ENCODE peak calls at places on chromosome 11, in six cellular contexts. L is hypothalamus; D is stimulated activated CD4-positive, alpha-beta T cell treated with anti-CD3 and anti-CD28 coated beads, TNF-alpha, amount 100 ng/mL, for 4 hours; A is nephron progenitor cell; I is head of caudate nucleus; R is WTC11. Y is an unnamed sample.

GRCh38 chr11:108592591-108593213 is 866 bp downstream of the EXPH5 start:
- DNase-seq in I (peak; percentile 68), D (peak; percentile 26), R (peak; percentile 28), L (peak; percentile 21), A (peak; percentile 62), Y (peak; percentile 34)

GRCh38 chr11:44575288-44575672 is 9.8 kb downstream of the CD82 start:
- DNase-seq in I (no peak), L (no peak), R (no peak), D (peak; percentile 49), A (no peak), Y (no peak)

GRCh38 chr11:69826773-69827172 is 7.6 kb upstream of the FGF3 start:
- DNase-seq in D (no peak), L (no peak), R (no peak), A (no peak), I (no peak), Y (no peak)

GRCh38 chr11:86183694-86184093 is 60.9 kb upstream of the EED start:
- DNase-seq in A (no peak), I (no peak), L (no peak), D (no peak), R (no peak), Y (peak; percentile 25)

GRCh38 chr11:94809251-94809650 is 41.1 kb downstream of the AMOTL1 start:
- DNase-seq in L (no peak), A (no peak), D (no peak), R (no peak), I (no peak), Y (no peak)

GRCh38 chr11:60867871-60868681 is 734 bp downstream of the ZP1 start:
- DNase-seq in A (no peak), I (peak; percentile 22), D (no peak), R (no peak), L (no peak), Y (no peak)

GRCh38 chr11:128894685-128895084 is 3.5 kb downstream of the KCNJ5 start:
- DNase-seq in A (no peak), I (no peak), D (no peak), R (no peak), L (no peak), Y (no peak)

GRCh38 chr11:133961890-133962289 is 5.1 kb upstream of the IGSF9B start:
- DNase-seq in R (no peak), L (no peak), D (no peak), A (no peak), I (no peak), Y (no peak)

GRCh38 chr11:16239130-16240105 is 116.9 kb downstream of the SOX6 start:
- DNase-seq in D (no peak), L (no peak), R (no peak), I (no peak), A (no peak), Y (no peak)

GRCh38 chr11:64284048-64284961 is at the start of gene BAD:
- DNase-seq in I (peak; percentile 99), R (peak; percentile 97), A (peak; percentile 97), D (peak; percentile 87), L (peak; percentile 99), Y (peak; percentile 96)

GRCh38 chr11:119373917-119374631 is 7.4 kb downstream of the USP2 start:
- DNase-seq in A (peak; percentile 86), D (no peak), I (peak; percentile 94), L (peak; percentile 82), R (peak; percentile 92), Y (peak; percentile 50)

GRCh38 chr11:24592342-24592741 is 95.5 kb downstream of the LUZP2 start:
- DNase-seq in I (no peak), R (no peak), A (no peak), L (no peak), D (no peak), Y (no peak)

GRCh38 chr11:66221726-66222236 is 46.7 kb upstream of the RAB1B start:
- DNase-seq in A (no peak), D (no peak), R (no peak), I (no peak), L (no peak), Y (peak; percentile 69)

GRCh38 chr11:111878385-111878765 is 590 bp downstream of the FDXACB1 start:
- DNase-seq in A (no peak), D (no peak), L (no peak), R (no peak), I (no peak), Y (no peak)

GRCh38 chr11:60927061-60927592 is 2.9 kb downstream of the TMEM132A start:
- DNase-seq in A (no peak), L (no peak), R (no peak), I (no peak), D (no peak), Y (no peak)

GRCh38 chr11:125281831-125282595 is 117.5 kb downstream of the PKNOX2 start:
- DNase-seq in A (no peak), I (no peak), L (no peak), R (no peak), D (no peak), Y (no peak)

GRCh38 chr11:79237676-79238075 is 203.2 kb downstream of the TENM4 start:
- DNase-seq in I (no peak), A (no peak), D (no peak), L (no peak), R (no peak), Y (no peak)

GRCh38 chr11:118662401-118663271 is 16.8 kb downstream of the TREH start:
- DNase-seq in L (no peak), R (no peak), D (no peak), A (no peak), I (no peak), Y (no peak)

GRCh38 chr11:45362636-45363035 is 76.5 kb upstream of the SYT13 start:
- DNase-seq in L (no peak), I (no peak), A (no peak), R (no peak), D (no peak), Y (no peak)

GRCh38 chr11:130891326-130891725 is 25.0 kb downstream of the SNX19 start:
- DNase-seq in R (no peak), A (no peak), D (no peak), I (no peak), L (no peak), Y (no peak)

GRCh38 chr11:85590848-85591483 is 36.2 kb downstream of the DLG2 start:
- DNase-seq in I (no peak), L (no peak), R (no peak), D (no peak), A (no peak), Y (peak; percentile 6)

GRCh38 chr11:96097844-96098421 is 174.0 kb upstream of the MTMR2 start:
- DNase-seq in R (no peak), A (no peak), D (no peak), L (no peak), I (no peak), Y (no peak)

GRCh38 chr11:128334311-128335044 is 252.9 kb downstream of the ETS1 start:
- DNase-seq in R (no peak), I (no peak), L (no peak), A (no peak), D (no peak), Y (no peak)

GRCh38 chr11:57762235-57762866 is 749 bp downstream of the CTNND1 start:
- DNase-seq in L (peak; percentile 5), D (no peak), I (no peak), R (no peak), A (no peak), Y (no peak)

GRCh38 chr11:107898270-107898669 is 30.0 kb upstream of the RAB39A start:
- DNase-seq in A (no peak), L (no peak), R (no peak), I (no peak), D (no peak), Y (peak; percentile 58)

Y was measured in GM12865.